ENCODE peak calls at places on chromosomes 13 and 19, in seven cellular contexts. One of them, this sample, is unnamed.

GRCh38 chr19:16373539-16373938 is 48.9 kb downstream of the KLF2 start:
- DNase-seq in fibroblast of lung: peak
- DNase-seq in GM23248: peak
- DNase-seq in adipocyte: no peak
- DNase-seq in H9: no peak
- DNase-seq in PC-3: no peak
- DNase-seq in neural progenitor cell: no peak
- DNase-seq in this sample: peak

GRCh38 chr19:35344511-35345031 is 3.1 kb upstream of the FFAR1 start:
- DNase-seq in fibroblast of lung: no peak
- DNase-seq in GM23248: no peak
- DNase-seq in adipocyte: no peak
- DNase-seq in H9: peak
- DNase-seq in PC-3: no peak
- DNase-seq in neural progenitor cell: no peak
- DNase-seq in this sample: no peak

GRCh38 chr13:28239374-28239773 is 101.0 kb downstream of the PAN3 start:
- DNase-seq in fibroblast of lung: no peak
- DNase-seq in GM23248: peak
- DNase-seq in adipocyte: peak
- DNase-seq in H9: no peak
- DNase-seq in PC-3: no peak
- DNase-seq in neural progenitor cell: no peak
- DNase-seq in this sample: peak

GRCh38 chr19:18007939-18008673 is at the start of gene ARRDC2:
- DNase-seq in fibroblast of lung: peak
- DNase-seq in GM23248: peak
- DNase-seq in adipocyte: peak
- DNase-seq in H9: peak
- DNase-seq in PC-3: peak
- DNase-seq in neural progenitor cell: peak
- DNase-seq in this sample: peak

GRCh38 chr19:53158119-53158656 is 665 bp downstream of the ZNF347 start:
- DNase-seq in fibroblast of lung: peak
- DNase-seq in GM23248: peak
- DNase-seq in adipocyte: peak
- DNase-seq in H9: peak
- DNase-seq in PC-3: peak
- DNase-seq in neural progenitor cell: peak
- DNase-seq in this sample: peak

GRCh38 chr13:22948421-22948820 is 232.4 kb upstream of the SGCG start:
- DNase-seq in fibroblast of lung: no peak
- DNase-seq in GM23248: no peak
- DNase-seq in adipocyte: no peak
- DNase-seq in H9: no peak
- DNase-seq in PC-3: no peak
- DNase-seq in neural progenitor cell: no peak
- DNase-seq in this sample: no peak

GRCh38 chr19:32471095-32471494 is 65.5 kb downstream of the DPY19L3 start:
- DNase-seq in fibroblast of lung: peak
- DNase-seq in GM23248: no peak
- DNase-seq in adipocyte: no peak
- DNase-seq in H9: no peak
- DNase-seq in PC-3: no peak
- DNase-seq in neural progenitor cell: no peak
- DNase-seq in this sample: no peak

GRCh38 chr13:41461527-41462124 is 4.3 kb downstream of the RGCC start:
- DNase-seq in fibroblast of lung: no peak
- DNase-seq in GM23248: no peak
- DNase-seq in adipocyte: no peak
- DNase-seq in H9: no peak
- DNase-seq in PC-3: no peak
- DNase-seq in neural progenitor cell: no peak
- DNase-seq in this sample: no peak

GRCh38 chr13:43822969-43823368 is 36.2 kb upstream of the ENOX1 start:
- DNase-seq in fibroblast of lung: no peak
- DNase-seq in GM23248: no peak
- DNase-seq in adipocyte: no peak
- DNase-seq in H9: no peak
- DNase-seq in PC-3: peak
- DNase-seq in neural progenitor cell: no peak
- DNase-seq in this sample: no peak

GRCh38 chr19:17576758-17577532 is 21.5 kb downstream of the COLGALT1 start:
- DNase-seq in fibroblast of lung: peak
- DNase-seq in GM23248: peak
- DNase-seq in adipocyte: peak
- DNase-seq in H9: peak
- DNase-seq in PC-3: no peak
- DNase-seq in neural progenitor cell: peak
- DNase-seq in this sample: no peak

GRCh38 chr19:50820549-50821247 is 2.9 kb downstream of the KLK1 start:
- DNase-seq in fibroblast of lung: no peak
- DNase-seq in GM23248: no peak
- DNase-seq in adipocyte: no peak
- DNase-seq in H9: peak
- DNase-seq in PC-3: no peak
- DNase-seq in neural progenitor cell: no peak
- DNase-seq in this sample: no peak

GRCh38 chr19:45419895-45420294 is 3.8 kb downstream of the ERCC1 start:
- DNase-seq in fibroblast of lung: no peak
- DNase-seq in GM23248: no peak
- DNase-seq in adipocyte: no peak
- DNase-seq in H9: no peak
- DNase-seq in PC-3: no peak
- DNase-seq in neural progenitor cell: no peak
- DNase-seq in this sample: no peak

GRCh38 chr13:90640976-90641375 is 706.5 kb upstream of the MIR17HG start:
- DNase-seq in fibroblast of lung: peak
- DNase-seq in GM23248: peak
- DNase-seq in adipocyte: peak
- DNase-seq in H9: no peak
- DNase-seq in PC-3: peak
- DNase-seq in neural progenitor cell: no peak
- DNase-seq in this sample: no peak

GRCh38 chr13:114063545-114064515 is 68.6 kb downstream of the RASA3 start:
- DNase-seq in fibroblast of lung: peak
- DNase-seq in GM23248: peak
- DNase-seq in adipocyte: peak
- DNase-seq in H9: no peak
- DNase-seq in PC-3: peak
- DNase-seq in neural progenitor cell: peak
- DNase-seq in this sample: peak

GRCh38 chr19:10553943-10554381 is 10.3 kb downstream of the ATG4D start:
- DNase-seq in fibroblast of lung: no peak
- DNase-seq in GM23248: no peak
- DNase-seq in adipocyte: no peak
- DNase-seq in H9: no peak
- DNase-seq in PC-3: no peak
- DNase-seq in neural progenitor cell: no peak
- DNase-seq in this sample: no peak

DNA sequence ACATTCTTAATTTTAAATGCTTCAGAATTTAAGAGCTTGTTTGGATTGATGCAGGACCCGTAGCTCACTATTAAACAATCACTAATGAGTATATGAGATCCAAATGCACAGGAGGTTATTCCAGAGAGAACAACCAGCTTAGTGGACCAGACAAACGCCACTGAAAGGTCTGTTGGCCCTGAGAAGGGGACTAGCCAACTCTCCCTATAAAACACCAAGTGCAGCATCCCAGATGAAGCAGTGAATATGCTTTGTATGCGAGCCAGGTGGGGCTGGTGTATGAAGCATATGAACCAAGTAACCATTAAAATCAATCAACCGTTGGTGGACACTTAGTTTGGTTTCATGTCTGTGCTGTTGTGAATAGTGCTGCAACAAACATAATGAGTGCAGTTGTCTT is 9.8 kb upstream of the LILRB1 start:
- DNase-seq in fibroblast of lung: no peak
- DNase-seq in GM23248: no peak
- DNase-seq in adipocyte: no peak
- DNase-seq in H9: no peak
- DNase-seq in PC-3: no peak
- DNase-seq in neural progenitor cell: no peak
- DNase-seq in this sample: no peak
- H3K9ac ChIP-seq in fibroblast of lung: no peak
- H3K9ac ChIP-seq in GM23248: no peak
- H3K9ac ChIP-seq in adipocyte: no peak
- H3K9ac ChIP-seq in H9: no peak
- H3K9ac ChIP-seq in PC-3: no peak
- H3K9ac ChIP-seq in neural progenitor cell: no peak
- H3K9ac ChIP-seq in this sample: no peak

GRCh38 chr13:110216403-110217041 is 90.4 kb downstream of the COL4A1 start:
- DNase-seq in fibroblast of lung: peak
- DNase-seq in GM23248: peak
- DNase-seq in adipocyte: peak
- DNase-seq in H9: no peak
- DNase-seq in PC-3: no peak
- DNase-seq in neural progenitor cell: no peak
- DNase-seq in this sample: peak
- H3K9ac ChIP-seq in fibroblast of lung: peak
- H3K9ac ChIP-seq in GM23248: peak
- H3K9ac ChIP-seq in adipocyte: peak
- H3K9ac ChIP-seq in H9: no peak
- H3K9ac ChIP-seq in PC-3: no peak
- H3K9ac ChIP-seq in neural progenitor cell: no peak
- H3K9ac ChIP-seq in this sample: no peak

GRCh38 chr19:47697863-47698609 is 15.2 kb upstream of the EHD2 start:
- DNase-seq in fibroblast of lung: peak
- DNase-seq in GM23248: peak
- DNase-seq in adipocyte: peak
- DNase-seq in H9: peak
- DNase-seq in PC-3: peak
- DNase-seq in neural progenitor cell: peak
- DNase-seq in this sample: peak
- H3K9ac ChIP-seq in fibroblast of lung: no peak
- H3K9ac ChIP-seq in GM23248: peak
- H3K9ac ChIP-seq in adipocyte: peak
- H3K9ac ChIP-seq in H9: no peak
- H3K9ac ChIP-seq in PC-3: no peak
- H3K9ac ChIP-seq in neural progenitor cell: no peak
- H3K9ac ChIP-seq in this sample: no peak

DNA sequence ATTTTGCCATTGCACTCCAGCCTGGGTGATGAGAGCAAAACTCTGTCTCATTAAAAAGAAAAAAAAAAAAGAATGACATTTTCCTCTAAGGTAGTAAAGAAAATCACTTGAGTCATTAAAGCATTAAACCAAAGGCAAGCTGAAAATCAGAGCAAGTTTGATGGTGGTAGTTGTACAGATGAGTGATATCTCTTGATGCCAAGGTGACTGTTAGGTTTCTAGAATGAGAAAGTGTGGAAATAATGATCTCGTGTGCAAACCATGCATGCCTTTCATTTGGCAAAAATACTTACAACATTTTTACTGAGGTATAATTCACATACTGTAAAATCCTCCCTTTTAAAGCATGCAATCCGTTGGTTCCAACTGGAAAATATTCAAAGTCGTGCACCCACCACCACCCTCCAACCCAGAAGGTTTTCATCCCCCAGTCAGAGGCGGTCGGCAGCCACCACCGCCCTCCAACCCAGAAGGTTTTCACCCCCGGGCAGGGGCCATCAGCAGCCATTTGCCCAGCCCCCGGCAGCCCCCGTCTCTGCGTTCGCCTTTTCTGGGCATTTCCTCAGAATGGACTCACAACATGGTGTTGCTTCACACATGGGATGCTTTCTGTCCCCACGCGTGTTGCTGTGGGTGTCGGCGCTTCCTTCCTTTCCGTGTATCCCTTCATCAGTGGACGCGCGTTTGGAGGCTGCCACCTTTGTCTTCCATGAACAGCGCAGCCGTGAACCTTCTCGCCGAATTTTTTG is 90.2 kb downstream of the ATP11A start:
- DNase-seq in fibroblast of lung: peak
- DNase-seq in GM23248: peak
- DNase-seq in adipocyte: peak
- DNase-seq in H9: no peak
- DNase-seq in PC-3: no peak
- DNase-seq in neural progenitor cell: no peak
- DNase-seq in this sample: peak
- H3K9ac ChIP-seq in fibroblast of lung: no peak
- H3K9ac ChIP-seq in GM23248: no peak
- H3K9ac ChIP-seq in adipocyte: no peak
- H3K9ac ChIP-seq in H9: no peak
- H3K9ac ChIP-seq in PC-3: no peak
- H3K9ac ChIP-seq in neural progenitor cell: no peak
- H3K9ac ChIP-seq in this sample: no peak

GRCh38 chr13:46571189-46571901 is 18.4 kb downstream of the LRCH1 start:
- DNase-seq in fibroblast of lung: peak
- DNase-seq in GM23248: peak
- DNase-seq in adipocyte: peak
- DNase-seq in H9: no peak
- DNase-seq in PC-3: no peak
- DNase-seq in neural progenitor cell: no peak
- DNase-seq in this sample: peak

GRCh38 chr13:46572758-46573384 is 19.9 kb downstream of the LRCH1 start:
- DNase-seq in fibroblast of lung: no peak
- DNase-seq in GM23248: no peak
- DNase-seq in adipocyte: no peak
- DNase-seq in H9: no peak
- DNase-seq in PC-3: no peak
- DNase-seq in neural progenitor cell: no peak
- DNase-seq in this sample: no peak

GRCh38 chr13:46569471-46569870 is 16.5 kb downstream of the LRCH1 start:
- DNase-seq in fibroblast of lung: no peak
- DNase-seq in GM23248: no peak
- DNase-seq in adipocyte: no peak
- DNase-seq in H9: no peak
- DNase-seq in PC-3: no peak
- DNase-seq in neural progenitor cell: no peak
- DNase-seq in this sample: no peak

GRCh38 chr13:46571941-46572340 is 19.0 kb downstream of the LRCH1 start:
- DNase-seq in fibroblast of lung: no peak
- DNase-seq in GM23248: no peak
- DNase-seq in adipocyte: no peak
- DNase-seq in H9: no peak
- DNase-seq in PC-3: no peak
- DNase-seq in neural progenitor cell: no peak
- DNase-seq in this sample: no peak

DNA sequence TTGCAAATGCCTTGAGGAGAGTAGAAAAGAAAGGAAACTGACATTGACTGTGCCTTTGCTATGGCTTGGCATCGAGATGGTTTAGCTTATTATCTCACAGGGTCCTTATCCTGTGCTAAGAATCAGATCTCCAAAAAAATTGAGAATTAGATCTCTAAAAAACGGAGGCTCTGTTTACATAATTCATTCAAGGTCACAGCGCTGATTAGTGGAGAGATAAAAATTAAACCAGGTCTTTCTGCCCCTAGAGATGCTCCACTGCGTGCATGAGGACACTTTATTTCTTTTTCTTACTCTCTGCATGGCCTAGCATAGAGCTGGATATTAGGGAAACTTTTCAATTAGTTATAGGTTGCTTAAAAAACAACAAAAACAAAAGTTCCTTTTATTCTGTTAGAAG is 17.3 kb downstream of the LRCH1 start:
- DNase-seq in fibroblast of lung: no peak
- DNase-seq in GM23248: no peak
- DNase-seq in adipocyte: no peak
- DNase-seq in H9: no peak
- DNase-seq in PC-3: no peak
- DNase-seq in neural progenitor cell: no peak
- DNase-seq in this sample: no peak
- H3K9ac ChIP-seq in fibroblast of lung: no peak
- H3K9ac ChIP-seq in GM23248: no peak
- H3K9ac ChIP-seq in adipocyte: no peak
- H3K9ac ChIP-seq in H9: no peak
- H3K9ac ChIP-seq in PC-3: no peak
- H3K9ac ChIP-seq in neural progenitor cell: no peak
- H3K9ac ChIP-seq in this sample: no peak

GRCh38 chr19:3672575-3672948 is 27.7 kb downstream of the PIP5K1C start:
- DNase-seq in fibroblast of lung: no peak
- DNase-seq in GM23248: no peak
- DNase-seq in adipocyte: no peak
- DNase-seq in H9: no peak
- DNase-seq in PC-3: no peak
- DNase-seq in neural progenitor cell: no peak
- DNase-seq in this sample: no peak
- H3K9ac ChIP-seq in fibroblast of lung: no peak
- H3K9ac ChIP-seq in GM23248: no peak
- H3K9ac ChIP-seq in adipocyte: no peak
- H3K9ac ChIP-seq in H9: no peak
- H3K9ac ChIP-seq in PC-3: no peak
- H3K9ac ChIP-seq in neural progenitor cell: peak
- H3K9ac ChIP-seq in this sample: no peak